ENCODE peak calls at places on chromosomes 11 and 22, in four cellular contexts. One of them, this sample, is unnamed.

GRCh38 chr22:37781434-37782059 is 26.2 kb upstream of the GCAT start:
- DNase-seq in K562: no peak
- DNase-seq in HepG2: peak
- DNase-seq in H1: no peak
- DNase-seq in this sample: no peak

GRCh38 chr22:46964773-46965550 is 202.5 kb downstream of the TBC1D22A start:
- DNase-seq in HepG2: no peak
- DNase-seq in H1: no peak
- DNase-seq in K562: peak
- DNase-seq in this sample: no peak

GRCh38 chr11:3626250-3626960 is 15.4 kb downstream of the ART5 start:
- DNase-seq in K562: no peak
- DNase-seq in H1: no peak
- DNase-seq in HepG2: no peak
- DNase-seq in this sample: no peak

GRCh38 chr11:27717377-27717776 is 17.1 kb upstream of the BDNF start:
- DNase-seq in H1: no peak
- DNase-seq in K562: peak
- DNase-seq in HepG2: no peak
- DNase-seq in this sample: no peak

GRCh38 chr22:20503816-20504215 is 3.6 kb upstream of the MED15 start:
- DNase-seq in HepG2: no peak
- DNase-seq in K562: no peak
- DNase-seq in H1: no peak
- DNase-seq in this sample: no peak

GRCh38 chr22:29870574-29870973 is 12.4 kb upstream of the MTMR3 start:
- DNase-seq in H1: no peak
- DNase-seq in K562: no peak
- DNase-seq in HepG2: no peak
- DNase-seq in this sample: no peak

GRCh38 chr22:16932577-16932976 is 75.4 kb downstream of the GAB4 start:
- DNase-seq in H1: no peak
- DNase-seq in HepG2: peak
- DNase-seq in K562: no peak
- DNase-seq in this sample: no peak

GRCh38 chr11:116696381-116696941 is 76.3 kb downstream of the BUD13 start:
- DNase-seq in K562: no peak
- DNase-seq in H1: no peak
- DNase-seq in HepG2: no peak
- DNase-seq in this sample: no peak

GRCh38 chr11:94885581-94885980 is 87.8 kb downstream of the CWC15 start:
- DNase-seq in HepG2: no peak
- DNase-seq in K562: no peak
- DNase-seq in H1: no peak
- DNase-seq in this sample: no peak

GRCh38 chr11:72585762-72586590 is 88.2 kb downstream of the PDE2A start:
- DNase-seq in H1: no peak
- DNase-seq in K562: peak
- DNase-seq in HepG2: peak
- DNase-seq in this sample: peak

GRCh38 chr11:130644187-130644586 is 195.7 kb downstream of the ADAMTS15 start:
- DNase-seq in K562: no peak
- DNase-seq in HepG2: no peak
- DNase-seq in H1: peak
- DNase-seq in this sample: no peak

GRCh38 chr22:33841281-33842005 is 78.8 kb downstream of the LARGE1 start:
- DNase-seq in H1: no peak
- DNase-seq in K562: no peak
- DNase-seq in HepG2: peak
- DNase-seq in this sample: no peak

GRCh38 chr11:106271126-106271525 is 193.7 kb downstream of the AASDHPPT start:
- DNase-seq in HepG2: no peak
- DNase-seq in H1: no peak
- DNase-seq in K562: no peak
- DNase-seq in this sample: no peak

GRCh38 chr11:120969993-120970392 is 53.9 kb upstream of the TBCEL start:
- DNase-seq in H1: no peak
- DNase-seq in HepG2: no peak
- DNase-seq in K562: no peak
- DNase-seq in this sample: no peak

GRCh38 chr22:37932821-37933578 is 20.4 kb downstream of the C22orf23 start:
- DNase-seq in K562: no peak
- DNase-seq in HepG2: no peak
- DNase-seq in H1: no peak
- DNase-seq in this sample: no peak

GRCh38 chr22:20141186-20142077 is 9.4 kb downstream of the CCDC188 start:
- DNase-seq in H1: no peak
- DNase-seq in HepG2: no peak
- DNase-seq in K562: no peak
- DNase-seq in this sample: no peak

GRCh38 chr22:45502215-45503070 is at the start of gene FBLN1:
- DNase-seq in K562: peak
- DNase-seq in H1: no peak
- DNase-seq in HepG2: peak
- DNase-seq in this sample: no peak

GRCh38 chr11:121467965-121468364 is 15.2 kb upstream of the SORL1-AS1 start:
- DNase-seq in K562: no peak
- DNase-seq in HepG2: no peak
- DNase-seq in H1: no peak
- DNase-seq in this sample: peak

GRCh38 chr22:47020157-47020556 is 257.7 kb downstream of the TBC1D22A start:
- DNase-seq in K562: no peak
- DNase-seq in H1: no peak
- DNase-seq in HepG2: no peak
- DNase-seq in this sample: no peak

GRCh38 chr11:85756401-85757200 is 54.3 kb downstream of the SYTL2 start:
- DNase-seq in K562: no peak
- DNase-seq in H1: no peak
- DNase-seq in HepG2: no peak
- DNase-seq in this sample: no peak

GRCh38 chr11:92627615-92628201 is 341.7 kb upstream of the MTNR1B start:
- DNase-seq in H1: no peak
- DNase-seq in K562: no peak
- DNase-seq in HepG2: no peak
- DNase-seq in this sample: no peak

GRCh38 chr11:48047616-48048015 is 67.3 kb downstream of the PTPRJ start:
- DNase-seq in HepG2: no peak
- DNase-seq in H1: no peak
- DNase-seq in K562: no peak
- DNase-seq in this sample: no peak

GRCh38 chr11:67002297-67002913 is 20.5 kb upstream of the SYT12 start:
- DNase-seq in HepG2: no peak
- DNase-seq in K562: no peak
- DNase-seq in H1: no peak
- DNase-seq in this sample: no peak

GRCh38 chr11:67601098-67601497 is 5.6 kb upstream of the NDUFV1 start:
- DNase-seq in H1: no peak
- DNase-seq in K562: no peak
- DNase-seq in HepG2: no peak
- DNase-seq in this sample: no peak

GRCh38 chr22:31738566-31738965 is 11.4 kb downstream of the PRR14L start:
- DNase-seq in K562: no peak
- DNase-seq in HepG2: no peak
- DNase-seq in H1: no peak
- DNase-seq in this sample: no peak

GRCh38 chr11:43818220-43818619 is 62.4 kb upstream of the ALKBH3 start:
- DNase-seq in H1: no peak
- DNase-seq in K562: no peak
- DNase-seq in HepG2: no peak
- DNase-seq in this sample: no peak

GRCh38 chr22:36350751-36351594 is 36.8 kb downstream of the MYH9 start:
- DNase-seq in HepG2: peak
- DNase-seq in K562: no peak
- DNase-seq in H1: no peak
- DNase-seq in this sample: no peak

GRCh38 chr22:50403701-50404101 is 60.6 kb downstream of the PPP6R2 start:
- DNase-seq in K562: no peak
- DNase-seq in HepG2: no peak
- DNase-seq in H1: no peak
- DNase-seq in this sample: no peak

GRCh38 chr11:40129276-40129675 is 1330.2 kb downstream of the LRRC4C start:
- DNase-seq in K562: no peak
- DNase-seq in HepG2: no peak
- DNase-seq in H1: no peak
- DNase-seq in this sample: no peak
- TF ChIP-seq HDAC6 in K562: no peak
- TF ChIP-seq HDAC6 in HepG2: no peak
- TF ChIP-seq HDAC6 in H1: no peak
- TF ChIP-seq HDAC6 in this sample: no peak

GRCh38 chr22:27594474-27595134 is 207.0 kb downstream of the MN1 start:
- DNase-seq in H1: no peak
- DNase-seq in K562: peak
- DNase-seq in HepG2: no peak
- DNase-seq in this sample: no peak
- TF ChIP-seq ZNF274 in H1: no peak
- TF ChIP-seq ZNF274 in K562: no peak
- TF ChIP-seq ZNF274 in HepG2: no peak
- TF ChIP-seq ZNF274 in this sample: no peak

GRCh38 chr11:45932217-45932616 is 9.8 kb downstream of the LARGE2 start:
- DNase-seq in K562: no peak
- DNase-seq in HepG2: no peak
- DNase-seq in H1: no peak
- DNase-seq in this sample: no peak

GRCh38 chr11:45931739-45932138 is 9.3 kb downstream of the LARGE2 start:
- DNase-seq in K562: no peak
- DNase-seq in HepG2: no peak
- DNase-seq in H1: no peak
- DNase-seq in this sample: no peak

GRCh38 chr11:45933846-45934579 is 11.6 kb downstream of the LARGE2 start:
- DNase-seq in K562: no peak
- DNase-seq in H1: no peak
- DNase-seq in HepG2: no peak
- DNase-seq in this sample: no peak

GRCh38 chr11:45934580-45935318 is 12.3 kb downstream of the LARGE2 start:
- DNase-seq in H1: no peak
- DNase-seq in HepG2: no peak
- DNase-seq in K562: no peak
- DNase-seq in this sample: no peak

GRCh38 chr11:45933131-45933821 is 10.8 kb downstream of the LARGE2 start:
- DNase-seq in K562: no peak
- DNase-seq in H1: no peak
- DNase-seq in HepG2: no peak
- DNase-seq in this sample: no peak
- TF ChIP-seq HDAC6 in K562: no peak
- TF ChIP-seq HDAC6 in H1: no peak
- TF ChIP-seq HDAC6 in HepG2: no peak
- TF ChIP-seq HDAC6 in this sample: no peak

GRCh38 chr11:62142043-62142375 is 18.2 kb downstream of the INCENP start:
- DNase-seq in K562: no peak
- DNase-seq in HepG2: no peak
- DNase-seq in H1: no peak
- DNase-seq in this sample: no peak

GRCh38 chr11:62139526-62140301 is 15.9 kb downstream of the INCENP start:
- DNase-seq in K562: no peak
- DNase-seq in H1: no peak
- DNase-seq in HepG2: no peak
- DNase-seq in this sample: no peak

GRCh38 chr11:62138630-62139425 is 15.0 kb downstream of the INCENP start:
- DNase-seq in HepG2: no peak
- DNase-seq in H1: no peak
- DNase-seq in K562: no peak
- DNase-seq in this sample: no peak

GRCh38 chr11:62141111-62142042 is 17.6 kb downstream of the INCENP start:
- DNase-seq in H1: no peak
- DNase-seq in HepG2: no peak
- DNase-seq in K562: no peak
- DNase-seq in this sample: no peak

DNA sequence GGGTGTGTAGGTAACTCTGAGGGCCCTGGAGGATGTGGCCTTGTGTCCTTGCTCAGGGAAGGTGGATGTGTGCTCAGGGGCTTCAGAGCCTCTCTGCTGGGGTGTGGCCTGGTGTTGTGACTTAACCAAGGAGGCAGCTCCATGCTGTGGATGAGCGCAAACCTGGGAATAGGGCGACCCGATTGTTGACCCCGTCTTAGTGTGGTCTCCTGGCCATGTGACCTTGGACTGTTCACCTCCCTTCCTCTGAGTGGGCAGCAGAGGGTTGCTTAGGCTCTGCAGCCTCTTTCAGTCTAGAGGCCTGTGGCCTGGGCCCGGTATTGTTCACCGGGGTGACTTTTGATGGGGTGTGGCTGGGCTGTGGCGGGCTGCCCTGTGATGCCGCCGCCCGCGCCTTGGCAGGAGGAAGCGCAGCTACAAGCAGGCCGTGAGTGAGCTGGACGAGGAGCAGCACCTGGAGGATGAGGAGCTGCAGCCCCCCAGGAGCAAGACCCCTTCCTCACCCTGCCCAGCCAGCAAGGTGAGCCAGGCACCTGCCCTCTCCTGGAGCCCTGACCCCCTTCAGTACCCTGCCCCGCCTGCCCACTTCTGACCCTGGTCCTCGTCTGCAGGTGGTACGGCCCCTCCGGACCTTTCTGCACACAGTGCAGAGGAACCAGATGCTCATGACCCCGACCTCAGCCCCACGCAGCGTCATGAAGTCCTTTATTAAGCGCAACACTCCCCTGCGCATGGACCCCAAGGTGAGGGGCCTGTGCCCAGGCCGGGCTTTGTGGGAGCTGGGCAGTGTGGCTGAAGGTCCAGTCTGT is 16.7 kb downstream of the INCENP start:
- DNase-seq in K562: no peak
- DNase-seq in H1: no peak
- DNase-seq in HepG2: no peak
- DNase-seq in this sample: no peak
- TF ChIP-seq ZNF274 in K562: no peak
- TF ChIP-seq ZNF274 in H1: no peak
- TF ChIP-seq ZNF274 in HepG2: no peak
- TF ChIP-seq ZNF274 in this sample: no peak

GRCh38 chr11:69745201-69745600 is 29.9 kb downstream of the FGF4 start:
- DNase-seq in H1: no peak
- DNase-seq in HepG2: no peak
- DNase-seq in K562: no peak
- DNase-seq in this sample: no peak

GRCh38 chr11:69746140-69746539 is 29.0 kb downstream of the FGF4 start:
- DNase-seq in H1: no peak
- DNase-seq in K562: no peak
- DNase-seq in HepG2: no peak
- DNase-seq in this sample: no peak

GRCh38 chr11:69746780-69747742 is 28.1 kb downstream of the FGF4 start:
- DNase-seq in H1: no peak
- DNase-seq in HepG2: no peak
- DNase-seq in K562: no peak
- DNase-seq in this sample: no peak

GRCh38 chr11:69748637-69749036 is 26.5 kb downstream of the FGF4 start:
- DNase-seq in HepG2: no peak
- DNase-seq in K562: no peak
- DNase-seq in H1: no peak
- DNase-seq in this sample: no peak

GRCh38 chr11:69744435-69744834 is 30.7 kb downstream of the FGF4 start:
- DNase-seq in HepG2: peak
- DNase-seq in H1: peak
- DNase-seq in K562: no peak
- DNase-seq in this sample: no peak
- TF ChIP-seq HDAC6 in HepG2: no peak
- TF ChIP-seq HDAC6 in H1: no peak
- TF ChIP-seq HDAC6 in K562: no peak
- TF ChIP-seq HDAC6 in this sample: no peak

GRCh38 chr11:60988658-60989057 is 17.2 kb downstream of the CD6 start:
- DNase-seq in H1: no peak
- DNase-seq in K562: no peak
- DNase-seq in HepG2: no peak
- DNase-seq in this sample: no peak
- TF ChIP-seq ZNF274 in H1: no peak
- TF ChIP-seq ZNF274 in K562: no peak
- TF ChIP-seq ZNF274 in HepG2: no peak
- TF ChIP-seq ZNF274 in this sample: no peak

GRCh38 chr22:39522567-39523300 is 2.4 kb downstream of the ATF4 start:
- DNase-seq in K562: no peak
- DNase-seq in H1: no peak
- DNase-seq in HepG2: no peak
- DNase-seq in this sample: no peak
- TF ChIP-seq HDAC6 in K562: no peak
- TF ChIP-seq HDAC6 in H1: no peak
- TF ChIP-seq HDAC6 in HepG2: no peak
- TF ChIP-seq HDAC6 in this sample: peak